ENCODE peak calls at places on chromosomes 7 and 10, in seven cellular contexts. P, W, V, N, S, X and G are unnamed samples.
A peak's percentile ranks its signal among the peaks of the same experiment; 100 is the strongest.

GRCh38 chr7:79531116-79531515 is 77.6 kb upstream of the MAGI2 start:
- DNase-seq in X (no peak), P (no peak), S (no peak), W (no peak), V (no peak), N (no peak), G (no peak)

GRCh38 chr10:65377687-65378086 is 1548.1 kb upstream of the LRRTM3 start:
- DNase-seq in W (no peak), N (no peak), S (no peak), X (no peak), V (no peak), P (no peak), G (no peak)

GRCh38 chr7:100080895-100081534 is 508 bp downstream of the ZNF3 start:
- DNase-seq in W (peak; percentile 34), V (no peak), N (no peak), X (peak; percentile 51), S (no peak), P (no peak), G (no peak)

GRCh38 chr7:46071601-46072000 is 150.5 kb upstream of the IGFBP3 start:
- DNase-seq in X (no peak), S (no peak), W (peak; percentile 75), P (no peak), N (no peak), V (no peak), G (no peak)

GRCh38 chr7:30465342-30466170 is 13.0 kb downstream of the NOD1 start:
- DNase-seq in S (peak; percentile 27), N (no peak), X (no peak), W (no peak), P (no peak), V (peak; percentile 63), G (peak; percentile 81)

GRCh38 chr10:119279441-119279840 is 72.1 kb downstream of the GRK5 start:
- DNase-seq in V (no peak), X (no peak), N (no peak), W (no peak), P (no peak), S (no peak), G (no peak)

GRCh38 chr10:117536862-117537435 is 5.6 kb upstream of the EMX2 start:
- DNase-seq in V (no peak), W (no peak), S (no peak), P (no peak), N (no peak), X (peak; percentile 7), G (no peak)

GRCh38 chr7:139169816-139170215 is 60.3 kb upstream of the ZC3HAV1 start:
- DNase-seq in P (no peak), X (no peak), W (no peak), S (no peak), N (no peak), V (no peak), G (no peak)

GRCh38 chr7:13159467-13160184 is 472.2 kb downstream of the ARL4A start:
- DNase-seq in W (no peak), N (no peak), P (no peak), X (no peak), V (no peak), S (no peak), G (no peak)

GRCh38 chr7:101173752-101174244 is 6.3 kb downstream of the NAT16 start:
- DNase-seq in W (peak; percentile 66), S (no peak), P (no peak), X (peak; percentile 62), V (no peak), N (peak; percentile 66), G (no peak)

GRCh38 chr10:23155166-23155565 is 36.9 kb upstream of the PTF1A start:
- DNase-seq in N (no peak), W (peak; percentile 26), V (no peak), X (no peak), P (no peak), S (no peak), G (no peak)

GRCh38 chr10:113219446-113219845 is 269.4 kb downstream of the TCF7L2 start:
- DNase-seq in X (no peak), P (no peak), V (no peak), W (no peak), S (no peak), N (peak; percentile 83), G (no peak)

GRCh38 chr10:116760919-116761318 is 18.6 kb upstream of the HSPA12A start:
- DNase-seq in S (no peak), X (no peak), W (no peak), V (no peak), P (no peak), N (no peak), G (no peak)

GRCh38 chr7:66055321-66055956 is 20.2 kb upstream of the ASL start:
- DNase-seq in V (no peak), X (no peak), P (no peak), N (no peak), S (no peak), W (peak; percentile 50), G (no peak)

GRCh38 chr7:38178695-38179344 is 775 bp downstream of the STARD3NL start:
- DNase-seq in X (no peak), P (no peak), S (no peak), N (no peak), V (peak; percentile 40), W (peak; percentile 60), G (peak; percentile 45)

GRCh38 chr7:148589640-148590039 is 926 bp upstream of the C7orf33 start:
- DNase-seq in S (no peak), V (no peak), N (no peak), W (no peak), P (no peak), X (peak; percentile 82), G (no peak)

GRCh38 chr10:133438711-133439273 is 14.4 kb upstream of the SPRN start:
- DNase-seq in P (no peak), X (peak; percentile 16), N (no peak), S (no peak), V (no peak), W (peak; percentile 9), G (peak; percentile 48)

GRCh38 chr7:118858651-118859149 is 634.2 kb downstream of the ANKRD7 start:
- DNase-seq in X (no peak), N (no peak), P (no peak), S (no peak), W (no peak), V (no peak), G (no peak)

GRCh38 chr10:132942740-132943554 is 577 bp upstream of the CFAP46 start:
- DNase-seq in N (no peak), X (no peak), S (no peak), P (no peak), V (no peak), W (no peak), G (no peak)

GRCh38 chr7:118185163-118185860 is 1.3 kb downstream of the LSM8 start:
- DNase-seq in X (peak; percentile 2), P (no peak), V (no peak), S (no peak), N (no peak), W (peak; percentile 11), G (no peak)

GRCh38 chr10:12042409-12042796 is 206 bp downstream of the UPF2 start:
- DNase-seq in V (no peak), W (peak; percentile 4), N (peak; percentile 49), X (peak; percentile 48), S (peak; percentile 53), P (no peak), G (no peak)

GRCh38 chr10:515674-516073 is 173.8 kb downstream of the DIP2C start:
- DNase-seq in V (no peak), S (no peak), P (no peak), X (no peak), N (no peak), W (no peak), G (no peak)

GRCh38 chr7:44143606-44144250 is 2.6 kb upstream of the MYL7 start:
- DNase-seq in S (no peak), N (no peak), V (no peak), P (no peak), W (no peak), X (no peak), G (no peak)

GRCh38 chr7:33807779-33808482 is 97.4 kb upstream of the BMPER start:
- DNase-seq in X (peak; percentile 22), N (peak; percentile 46), S (peak; percentile 11), W (peak; percentile 95), P (no peak), V (no peak), G (no peak)

GRCh38 chr7:105204520-105204919 is 184.2 kb downstream of the SRPK2 start:
- DNase-seq in X (no peak), N (no peak), S (no peak), V (no peak), P (no peak), W (no peak), G (no peak)

GRCh38 chr7:26145236-26145635 is 6.8 kb upstream of the NFE2L3 start:
- DNase-seq in P (no peak), S (no peak), V (no peak), N (no peak), X (no peak), W (no peak), G (no peak)

GRCh38 chr7:32063614-32064013 is 6.6 kb downstream of the PDE1C start:
- DNase-seq in S (no peak), W (no peak), V (no peak), P (no peak), N (no peak), X (no peak), G (no peak)

GRCh38 chr7:75646551-75647102 is 92.1 kb downstream of the HIP1 start:
- DNase-seq in X (no peak), W (no peak), S (no peak), P (no peak), N (no peak), V (no peak), G (peak; percentile 24)

GRCh38 chr10:29734640-29734979 is 99.8 kb upstream of the SVIL start:
- DNase-seq in N (no peak), X (no peak), W (no peak), S (no peak), V (no peak), P (no peak), G (peak; percentile 5)

GRCh38 chr10:63520463-63521388 is 475 bp upstream of the REEP3 start:
- DNase-seq in P (no peak), X (peak; percentile 73), N (peak; percentile 51), S (peak; percentile 74), W (peak; percentile 64), V (peak; percentile 83), G (peak; percentile 66)

GRCh38 chr7:134941185-134941900 is 45.0 kb upstream of the AGBL3 start:
- DNase-seq in N (peak; percentile 78), S (no peak), X (no peak), P (no peak), V (no peak), W (peak; percentile 83), G (no peak)

GRCh38 chr10:72353963-72354355 is 760 bp downstream of the DNAJB12 start:
- DNase-seq in S (no peak), V (peak; percentile 45), X (peak; percentile 48), N (no peak), P (no peak), W (peak; percentile 42), G (no peak)

GRCh38 chr10:124743188-124744046 is 761 bp downstream of the FAM53B start:
- DNase-seq in P (no peak), S (no peak), X (peak; percentile 20), N (no peak), W (peak; percentile 32), V (no peak), G (peak; percentile 42)

GRCh38 chr7:27616914-27617548 is 45.7 kb downstream of the HIBADH start:
- DNase-seq in V (no peak), X (no peak), N (no peak), P (no peak), S (no peak), W (no peak), G (no peak)

GRCh38 chr10:86520871-86521619 is 547 bp downstream of the WAPL start:
- DNase-seq in P (no peak), V (peak; percentile 38), N (peak; percentile 68), S (peak; percentile 66), W (peak; percentile 62), X (peak; percentile 44), G (peak; percentile 26)